ENCODE peak calls at places on chromosomes 5 and 9, in four cellular contexts. C, W, T and D are unnamed samples.

GRCh38 chr5:159415301-159415937 is 85.1 kb upstream of the IL12B start:
- DNase-seq in W (no peak), C (no peak), T (no peak), D (no peak)

GRCh38 chr9:5112646-5113045 is 72.8 kb downstream of the INSL6 start:
- DNase-seq in T (no peak), C (no peak), W (no peak), D (no peak)

GRCh38 chr5:33936004-33936380 is 194 bp upstream of the RXFP3 start:
- DNase-seq in W (peak), C (peak), T (no peak), D (peak)

GRCh38 chr5:71830626-71831539 is 111.8 kb downstream of the CARTPT start:
- DNase-seq in W (no peak), C (no peak), T (no peak), D (no peak)

GRCh38 chr9:37309136-37309535 is 113.4 kb upstream of the GRHPR start:
- DNase-seq in C (peak), T (no peak), W (no peak), D (peak)

GRCh38 chr5:95786821-95787408 is 35.6 kb downstream of the GLRX start:
- DNase-seq in W (no peak), C (no peak), T (no peak), D (peak)

GRCh38 chr9:130225586-130225985 is 40.0 kb upstream of the HMCN2 start:
- DNase-seq in T (no peak), W (no peak), C (no peak), D (no peak)

GRCh38 chr9:129828969-129829368 is 5.0 kb upstream of the TOR1A start:
- DNase-seq in C (no peak), T (no peak), W (no peak), D (no peak)

GRCh38 chr9:132946624-132947295 is 2.3 kb upstream of the TSC1 start:
- DNase-seq in C (no peak), T (no peak), W (no peak), D (no peak)

GRCh38 chr5:16856531-16856930 is 79.6 kb downstream of the MYO10 start:
- DNase-seq in C (no peak), T (no peak), W (no peak), D (no peak)

GRCh38 chr9:114400219-114400618 is 12.4 kb upstream of the AKNA start:
- DNase-seq in T (no peak), C (no peak), W (no peak), D (no peak)

GRCh38 chr5:135230326-135230925 is 168.6 kb downstream of the MACROH2A1 start:
- DNase-seq in T (peak), C (no peak), W (no peak), D (peak)